ENCODE peak calls at places on chromosomes 4 and X, in five cellular contexts. W is Right ventricle myocardium superior, I is HTR-8/SVneo, C is astrocyte of the spinal cord, T is omental fat pad. J is an unnamed sample.

GRCh38 chr4:168449740-168450442 is 30.4 kb downstream of the DDX60L start:
- DNase-seq in I (no peak), W (no peak), T (no peak), C (peak; percentile 50), J (peak; percentile 97)

GRCh38 chrX:117992324-117992723 is 124.3 kb downstream of the KLHL13 start:
- DNase-seq in T (no peak), W (no peak), C (no peak), I (no peak), J (no peak)

GRCh38 chrX:96314974-96315373 is 369.7 kb upstream of the DIAPH2 start:
- DNase-seq in T (no peak), I (no peak), W (no peak), C (peak; percentile 38), J (peak; percentile 24)

GRCh38 chr4:171118091-171118490 is 695.1 kb upstream of the GALNTL6 start:
- DNase-seq in W (no peak), T (no peak), I (no peak), C (no peak), J (peak; percentile 65)

GRCh38 chr4:36399762-36400353 is 118.4 kb downstream of the DTHD1 start:
- DNase-seq in T (no peak), I (no peak), W (no peak), C (peak; percentile 41), J (no peak)

GRCh38 chr4:151329217-151330007 is 4.0 kb upstream of the SH3D19 start:
- DNase-seq in I (no peak), C (no peak), T (no peak), W (no peak), J (no peak)

GRCh38 chr4:158896459-158897238 is 127.8 kb downstream of the FNIP2 start:
- DNase-seq in T (no peak), I (no peak), W (no peak), C (no peak), J (peak; percentile 43)

GRCh38 chr4:105666693-105667092 is 41.8 kb downstream of the INTS12 start:
- DNase-seq in T (no peak), W (no peak), C (peak; percentile 18), I (peak; percentile 2), J (peak; percentile 38)

GRCh38 chrX:115650449-115650848 is 89.5 kb downstream of the PLS3 start:
- DNase-seq in C (peak; percentile 34), I (no peak), W (no peak), T (no peak), J (peak; percentile 3)

GRCh38 chr4:111519683-111520082 is 625.6 kb upstream of the FAM241A start:
- DNase-seq in T (no peak), W (no peak), I (no peak), C (no peak), J (no peak)

GRCh38 chr4:162457071-162457865 is 293.5 kb upstream of the FSTL5 start:
- DNase-seq in C (no peak), I (no peak), T (no peak), W (no peak), J (no peak)

GRCh38 chr4:15414601-15415091 is 13.2 kb upstream of the C1QTNF7 start:
- DNase-seq in W (no peak), I (no peak), T (no peak), C (peak; percentile 68), J (no peak)

GRCh38 chrX:155334486-155335316 is at the start of gene CLIC2:
- DNase-seq in W (peak; percentile 41), T (no peak), C (peak; percentile 81), I (no peak), J (peak; percentile 67)

GRCh38 chr4:47852121-47852520 is 14.3 kb upstream of the CORIN start:
- DNase-seq in T (no peak), I (no peak), C (peak; percentile 84), W (no peak), J (peak; percentile 44)

GRCh38 chr4:151418856-151419255 is 9.9 kb downstream of the FHIP1A start:
- DNase-seq in C (no peak), I (no peak), W (no peak), T (no peak), J (no peak)

GRCh38 chr4:112316333-112316732 is 19.2 kb downstream of the ALPK1 start:
- DNase-seq in C (no peak), I (no peak), W (no peak), T (no peak), J (no peak)

GRCh38 chr4:27819261-27819660 is 958.6 kb downstream of the STIM2 start:
- DNase-seq in W (no peak), T (no peak), C (peak; percentile 28), I (no peak), J (no peak)

GRCh38 chrX:102345916-102346315 is 93.9 kb downstream of the NXF2B start:
- DNase-seq in W (peak; percentile 40), I (peak; percentile 0), T (peak; percentile 98), C (peak; percentile 25), J (peak; percentile 34)

GRCh38 chr4:70902577-70903281 is 560 bp downstream of the MOB1B start:
- DNase-seq in C (peak; percentile 23), T (no peak), I (peak; percentile 12), W (no peak), J (peak; percentile 60)

GRCh38 chr4:76053730-76054129 is 17.9 kb upstream of the CXCL11 start:
- DNase-seq in W (no peak), I (no peak), C (no peak), T (no peak), J (no peak)

GRCh38 chr4:76203541-76203940 is 10.1 kb downstream of the SCARB2 start:
- DNase-seq in C (no peak), I (no peak), T (no peak), W (no peak), J (no peak)

GRCh38 chr4:7970031-7970946 is 30.6 kb upstream of the AFAP1 start:
- DNase-seq in C (no peak), W (no peak), I (peak; percentile 82), T (no peak), J (peak; percentile 70)

GRCh38 chrX:68789966-68790365 is 38.9 kb upstream of the EFNB1 start:
- DNase-seq in W (no peak), C (no peak), I (no peak), T (no peak), J (no peak)

GRCh38 chr4:38990241-38990640 is 42.0 kb downstream of the TMEM156 start:
- DNase-seq in W (no peak), I (no peak), T (no peak), C (no peak), J (no peak)

GRCh38 chr4:99811850-99812249 is 4.8 kb upstream of the DAPP1 start:
- DNase-seq in C (peak; percentile 20), I (peak; percentile 2), T (no peak), W (no peak), J (peak; percentile 28)

GRCh38 chr4:75924309-75924708 is 16.5 kb downstream of the NAAA start:
- DNase-seq in I (no peak), C (no peak), W (no peak), T (no peak), J (no peak)

GRCh38 chr4:154559141-154559841 is 3.5 kb upstream of the FGB start:
- DNase-seq in W (no peak), C (peak; percentile 63), T (no peak), I (peak; percentile 36), J (peak; percentile 63)

GRCh38 chr4:145939241-145939640 is 618 bp upstream of the ZNF827 start:
- DNase-seq in C (peak; percentile 45), I (no peak), T (no peak), W (no peak), J (peak; percentile 27)

GRCh38 chr4:60724623-60725022 is 475.5 kb upstream of the ADGRL3 start:
- DNase-seq in T (no peak), C (peak; percentile 83), W (no peak), I (peak; percentile 20), J (peak; percentile 82)

GRCh38 chr4:118587116-118587869 is 97.9 kb upstream of the METTL14 start:
- DNase-seq in I (no peak), T (no peak), C (no peak), W (no peak), J (no peak)

GRCh38 chr4:69832326-69833030 is 27.5 kb downstream of the SULT1E1 start:
- DNase-seq in C (no peak), W (no peak), T (no peak), I (no peak), J (no peak)

GRCh38 chr4:127604949-127605709 is 27.6 kb upstream of the INTU start:
- DNase-seq in C (peak; percentile 55), W (no peak), T (no peak), I (no peak), J (peak; percentile 39)

GRCh38 chr4:130545171-130545570 is 1449.2 kb downstream of the C4orf33 start:
- DNase-seq in T (no peak), I (no peak), C (no peak), W (no peak), J (no peak)

GRCh38 chr4:84698962-84699671 is 116.2 kb downstream of the CDS1 start:
- DNase-seq in T (no peak), I (no peak), C (no peak), W (no peak), J (no peak)

GRCh38 chrX:136896121-136896914 is 15.8 kb upstream of the RBMX start:
- DNase-seq in T (no peak), W (no peak), I (no peak), C (no peak), J (no peak)

GRCh38 chr4:16116493-16116990 is 32.7 kb upstream of the PROM1 start:
- DNase-seq in T (no peak), W (no peak), I (no peak), C (no peak), J (no peak)

GRCh38 chr4:95465010-95465409 is 83.8 kb downstream of the UNC5C start:
- DNase-seq in I (peak; percentile 1), T (no peak), C (peak; percentile 54), W (no peak), J (peak; percentile 44)

J was measured in mesenchymal stem cell.